ENCODE peak calls at places on chromosomes 4 and X, in seven cellular contexts. One of them, this sample, is unnamed.

GRCh38 chr4:112284662-112285411 is 867 bp downstream of the TIFA start:
- DNase-seq in IMR-90: peak; percentile 24
- DNase-seq in neuronal stem cell: no peak
- DNase-seq in trophoblast cell: peak; percentile 49
- DNase-seq in H9: no peak
- DNase-seq in mesenchymal stem cell: peak; percentile 46
- DNase-seq in H1: no peak
- DNase-seq in this sample: no peak

GRCh38 chr4:38170800-38171199 is 210.6 kb downstream of the PTTG2 start:
- DNase-seq in IMR-90: no peak
- DNase-seq in neuronal stem cell: no peak
- DNase-seq in trophoblast cell: peak; percentile 92
- DNase-seq in H9: no peak
- DNase-seq in mesenchymal stem cell: no peak
- DNase-seq in H1: no peak
- DNase-seq in this sample: peak; percentile 10

GRCh38 chr4:157217708-157218107 is 2.8 kb upstream of the GRIA2 start:
- DNase-seq in IMR-90: peak; percentile 13
- DNase-seq in neuronal stem cell: no peak
- DNase-seq in trophoblast cell: peak; percentile 58
- DNase-seq in H9: no peak
- DNase-seq in mesenchymal stem cell: peak; percentile 24
- DNase-seq in H1: no peak
- DNase-seq in this sample: peak; percentile 16

GRCh38 chr4:165663411-165663810 is 209.6 kb upstream of the TLL1 start:
- DNase-seq in IMR-90: no peak
- DNase-seq in neuronal stem cell: no peak
- DNase-seq in trophoblast cell: no peak
- DNase-seq in H9: no peak
- DNase-seq in mesenchymal stem cell: no peak
- DNase-seq in H1: no peak
- DNase-seq in this sample: no peak

GRCh38 chr4:13535708-13536361 is 8.5 kb downstream of the NKX3-2 start:
- DNase-seq in IMR-90: no peak
- DNase-seq in neuronal stem cell: no peak
- DNase-seq in trophoblast cell: no peak
- DNase-seq in H9: no peak
- DNase-seq in mesenchymal stem cell: no peak
- DNase-seq in H1: no peak
- DNase-seq in this sample: no peak

GRCh38 chrX:124524852-124525251 is 178.5 kb downstream of the SH2D1A start:
- DNase-seq in IMR-90: no peak
- DNase-seq in neuronal stem cell: no peak
- DNase-seq in trophoblast cell: no peak
- DNase-seq in H9: no peak
- DNase-seq in mesenchymal stem cell: no peak
- DNase-seq in H1: no peak
- DNase-seq in this sample: no peak

GRCh38 chr4:90198086-90198847 is 71.1 kb downstream of the CCSER1 start:
- DNase-seq in IMR-90: no peak
- DNase-seq in neuronal stem cell: no peak
- DNase-seq in trophoblast cell: peak; percentile 27
- DNase-seq in H9: peak; percentile 43
- DNase-seq in mesenchymal stem cell: no peak
- DNase-seq in H1: peak; percentile 25
- DNase-seq in this sample: peak; percentile 70

GRCh38 chr4:176709417-176709816 is 83.3 kb downstream of the VEGFC start:
- DNase-seq in IMR-90: no peak
- DNase-seq in neuronal stem cell: no peak
- DNase-seq in trophoblast cell: no peak
- DNase-seq in H9: no peak
- DNase-seq in mesenchymal stem cell: no peak
- DNase-seq in H1: no peak
- DNase-seq in this sample: no peak

GRCh38 chr4:159484861-159485260 is 382.0 kb downstream of the RAPGEF2 start:
- DNase-seq in IMR-90: no peak
- DNase-seq in neuronal stem cell: no peak
- DNase-seq in trophoblast cell: peak; percentile 95
- DNase-seq in H9: no peak
- DNase-seq in mesenchymal stem cell: no peak
- DNase-seq in H1: no peak
- DNase-seq in this sample: peak; percentile 28

GRCh38 chr4:70556856-70557255 is 35.2 kb upstream of the AMBN start:
- DNase-seq in IMR-90: peak; percentile 3
- DNase-seq in neuronal stem cell: no peak
- DNase-seq in trophoblast cell: peak; percentile 24
- DNase-seq in H9: no peak
- DNase-seq in mesenchymal stem cell: no peak
- DNase-seq in H1: no peak
- DNase-seq in this sample: no peak

GRCh38 chr4:11368701-11369115 is 60.0 kb downstream of the HS3ST1 start:
- DNase-seq in IMR-90: no peak
- DNase-seq in neuronal stem cell: no peak
- DNase-seq in trophoblast cell: no peak
- DNase-seq in H9: no peak
- DNase-seq in mesenchymal stem cell: no peak
- DNase-seq in H1: no peak
- DNase-seq in this sample: no peak

GRCh38 chr4:93764647-93765246 is 63.8 kb upstream of the ATOH1 start:
- DNase-seq in IMR-90: peak; percentile 44
- DNase-seq in neuronal stem cell: peak; percentile 45
- DNase-seq in trophoblast cell: peak; percentile 85
- DNase-seq in H9: no peak
- DNase-seq in mesenchymal stem cell: peak; percentile 48
- DNase-seq in H1: no peak
- DNase-seq in this sample: peak; percentile 46

GRCh38 chr4:16461362-16461761 is 235.1 kb upstream of the TAPT1 start:
- DNase-seq in IMR-90: no peak
- DNase-seq in neuronal stem cell: no peak
- DNase-seq in trophoblast cell: peak; percentile 12
- DNase-seq in H9: no peak
- DNase-seq in mesenchymal stem cell: peak; percentile 4
- DNase-seq in H1: no peak
- DNase-seq in this sample: no peak

GRCh38 chr4:173793937-173794510 is 264.0 kb upstream of the HAND2 start:
- DNase-seq in IMR-90: peak; percentile 78
- DNase-seq in neuronal stem cell: no peak
- DNase-seq in trophoblast cell: no peak
- DNase-seq in H9: no peak
- DNase-seq in mesenchymal stem cell: peak; percentile 81
- DNase-seq in H1: no peak
- DNase-seq in this sample: no peak

GRCh38 chr4:135192746-135193535 is 991.4 kb upstream of the PABPC4L start:
- DNase-seq in IMR-90: peak; percentile 7
- DNase-seq in neuronal stem cell: no peak
- DNase-seq in trophoblast cell: no peak
- DNase-seq in H9: no peak
- DNase-seq in mesenchymal stem cell: peak; percentile 8
- DNase-seq in H1: no peak
- DNase-seq in this sample: no peak

GRCh38 chrX:30653415-30654131 is at the start of gene GK:
- DNase-seq in IMR-90: peak; percentile 12
- DNase-seq in neuronal stem cell: peak; percentile 14
- DNase-seq in trophoblast cell: no peak
- DNase-seq in H9: peak; percentile 28
- DNase-seq in mesenchymal stem cell: peak; percentile 31
- DNase-seq in H1: no peak
- DNase-seq in this sample: no peak

GRCh38 chrX:18422325-18422724 is 3.1 kb upstream of the CDKL5 start:
- DNase-seq in IMR-90: peak; percentile 94
- DNase-seq in neuronal stem cell: no peak
- DNase-seq in trophoblast cell: peak; percentile 10
- DNase-seq in H9: no peak
- DNase-seq in mesenchymal stem cell: peak; percentile 88
- DNase-seq in H1: no peak
- DNase-seq in this sample: no peak

GRCh38 chr4:38566811-38567398 is 97.1 kb upstream of the KLF3 start:
- DNase-seq in IMR-90: no peak
- DNase-seq in neuronal stem cell: no peak
- DNase-seq in trophoblast cell: no peak
- DNase-seq in H9: no peak
- DNase-seq in mesenchymal stem cell: no peak
- DNase-seq in H1: no peak
- DNase-seq in this sample: no peak

GRCh38 chr4:38302910-38303309 is 342.7 kb downstream of the PTTG2 start:
- DNase-seq in IMR-90: no peak
- DNase-seq in neuronal stem cell: no peak
- DNase-seq in trophoblast cell: no peak
- DNase-seq in H9: no peak
- DNase-seq in mesenchymal stem cell: no peak
- DNase-seq in H1: no peak
- DNase-seq in this sample: no peak

GRCh38 chr4:157072002-157072401 is 3.9 kb upstream of the GLRB start:
- DNase-seq in IMR-90: peak; percentile 55
- DNase-seq in neuronal stem cell: no peak
- DNase-seq in trophoblast cell: no peak
- DNase-seq in H9: no peak
- DNase-seq in mesenchymal stem cell: peak; percentile 37
- DNase-seq in H1: no peak
- DNase-seq in this sample: no peak

GRCh38 chrX:134544614-134545255 is 84.8 kb downstream of the HPRT1 start:
- DNase-seq in IMR-90: no peak
- DNase-seq in neuronal stem cell: no peak
- DNase-seq in trophoblast cell: no peak
- DNase-seq in H9: peak; percentile 36
- DNase-seq in mesenchymal stem cell: no peak
- DNase-seq in H1: no peak
- DNase-seq in this sample: peak; percentile 39
- H3K9ac ChIP-seq in IMR-90: no peak overlapping the region
- H3K9ac ChIP-seq in neuronal stem cell: no peak overlapping the region
- H3K9ac ChIP-seq in trophoblast cell: peak overlapping the region; percentile 79
- H3K9ac ChIP-seq in H9: peak overlapping the region; percentile 73
- H3K9ac ChIP-seq in mesenchymal stem cell: peak overlapping the region; percentile 58
- H3K9ac ChIP-seq in H1: no peak overlapping the region
- H3K9ac ChIP-seq in this sample: peak overlapping the region; percentile 61

GRCh38 chrX:3440981-3441380 is 94.5 kb upstream of the MXRA5 start:
- DNase-seq in IMR-90: no peak
- DNase-seq in neuronal stem cell: no peak
- DNase-seq in trophoblast cell: no peak
- DNase-seq in H9: no peak
- DNase-seq in mesenchymal stem cell: no peak
- DNase-seq in H1: no peak
- DNase-seq in this sample: no peak

DNA sequence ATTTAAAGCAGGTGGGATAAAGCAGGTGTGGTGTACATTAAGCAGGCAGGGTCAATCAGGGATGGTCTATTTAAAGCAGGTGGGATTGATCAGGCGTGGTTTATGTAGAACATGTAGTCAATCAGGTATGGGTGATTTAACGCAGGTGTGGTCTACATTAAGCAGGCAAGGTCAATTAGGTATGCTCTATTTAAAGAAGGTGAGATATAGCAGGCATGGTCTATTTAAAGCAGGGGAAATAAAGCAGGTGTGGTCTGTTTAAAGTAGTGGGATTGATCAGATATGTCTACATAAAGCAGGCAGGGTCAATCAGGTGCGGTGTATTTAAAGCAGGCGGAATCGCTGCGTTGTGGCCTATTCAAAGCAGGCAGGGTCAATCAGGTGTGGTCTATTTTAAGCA is 88.6 kb upstream of the MXRA5 start:
- DNase-seq in IMR-90: no peak
- DNase-seq in neuronal stem cell: no peak
- DNase-seq in trophoblast cell: no peak
- DNase-seq in H9: no peak
- DNase-seq in mesenchymal stem cell: no peak
- DNase-seq in H1: no peak
- DNase-seq in this sample: no peak
- H4K8ac ChIP-seq in IMR-90: no peak overlapping the region
- H4K8ac ChIP-seq in neuronal stem cell: no peak overlapping the region
- H4K8ac ChIP-seq in trophoblast cell: no peak overlapping the region
- H4K8ac ChIP-seq in H9: no peak overlapping the region
- H4K8ac ChIP-seq in mesenchymal stem cell: no peak overlapping the region
- H4K8ac ChIP-seq in H1: no peak overlapping the region
- H4K8ac ChIP-seq in this sample: no peak overlapping the region

GRCh38 chr4:110636677-110637407 is 14.0 kb upstream of the PITX2 start:
- DNase-seq in IMR-90: peak; percentile 72
- DNase-seq in neuronal stem cell: peak; percentile 63
- DNase-seq in trophoblast cell: peak; percentile 19
- DNase-seq in H9: peak; percentile 81
- DNase-seq in mesenchymal stem cell: peak; percentile 83
- DNase-seq in H1: no peak
- DNase-seq in this sample: peak; percentile 92

GRCh38 chr4:110633358-110634319 is 10.8 kb upstream of the PITX2 start:
- DNase-seq in IMR-90: no peak
- DNase-seq in neuronal stem cell: peak; percentile 29
- DNase-seq in trophoblast cell: no peak
- DNase-seq in H9: peak; percentile 50
- DNase-seq in mesenchymal stem cell: peak; percentile 31
- DNase-seq in H1: no peak
- DNase-seq in this sample: peak; percentile 47

GRCh38 chr4:110636231-110636676 is 13.4 kb upstream of the PITX2 start:
- DNase-seq in IMR-90: no peak
- DNase-seq in neuronal stem cell: no peak
- DNase-seq in trophoblast cell: no peak
- DNase-seq in H9: no peak
- DNase-seq in mesenchymal stem cell: peak; percentile 17
- DNase-seq in H1: no peak
- DNase-seq in this sample: peak; percentile 76

GRCh38 chr4:110634320-110635154 is 11.7 kb upstream of the PITX2 start:
- DNase-seq in IMR-90: no peak
- DNase-seq in neuronal stem cell: peak; percentile 14
- DNase-seq in trophoblast cell: no peak
- DNase-seq in H9: no peak
- DNase-seq in mesenchymal stem cell: peak; percentile 22
- DNase-seq in H1: no peak
- DNase-seq in this sample: peak; percentile 40

DNA sequence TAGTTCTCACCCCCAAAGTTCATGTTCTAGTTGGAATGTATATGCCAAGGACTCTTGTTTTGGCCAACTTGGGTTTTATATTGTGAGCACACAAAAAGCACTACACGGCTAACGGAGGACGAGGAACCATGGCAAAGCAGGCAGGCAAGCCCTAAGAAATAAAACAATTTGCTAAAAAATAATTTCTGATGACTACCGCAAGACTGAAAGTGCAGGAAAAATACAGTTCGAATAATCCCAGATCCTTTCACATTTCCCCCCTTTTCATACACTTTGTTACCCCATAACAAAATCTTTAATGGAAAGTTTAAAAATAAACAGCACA is 12.2 kb upstream of the PITX2 start:
- DNase-seq in IMR-90: no peak
- DNase-seq in neuronal stem cell: no peak
- DNase-seq in trophoblast cell: no peak
- DNase-seq in H9: no peak
- DNase-seq in mesenchymal stem cell: no peak
- DNase-seq in H1: no peak
- DNase-seq in this sample: no peak
- H3K9ac ChIP-seq in IMR-90: no peak overlapping the region
- H3K9ac ChIP-seq in neuronal stem cell: no peak overlapping the region
- H3K9ac ChIP-seq in trophoblast cell: no peak overlapping the region
- H3K9ac ChIP-seq in H9: no peak overlapping the region
- H3K9ac ChIP-seq in mesenchymal stem cell: no peak overlapping the region
- H3K9ac ChIP-seq in H1: no peak overlapping the region
- H3K9ac ChIP-seq in this sample: no peak overlapping the region

DNA sequence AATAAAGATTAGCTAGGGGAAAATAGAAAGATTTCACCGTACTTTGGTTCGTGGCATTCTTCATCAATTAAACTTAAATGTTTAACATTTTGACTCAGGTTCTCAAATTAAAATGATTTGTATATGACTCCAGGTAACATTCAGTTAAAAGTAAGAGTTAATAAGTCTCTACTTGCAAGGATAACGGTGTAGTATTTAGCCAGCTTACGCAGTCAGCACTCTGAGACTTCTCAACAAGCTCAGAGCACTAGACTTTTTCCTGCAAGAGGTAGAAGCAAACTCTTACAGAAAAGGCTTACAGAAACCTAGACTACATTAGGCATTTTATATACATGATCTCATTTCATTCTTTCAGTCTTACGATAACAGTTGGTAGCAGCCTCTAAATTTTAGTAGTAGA is 96.4 kb upstream of the PPARGC1A start:
- DNase-seq in IMR-90: no peak
- DNase-seq in neuronal stem cell: no peak
- DNase-seq in trophoblast cell: no peak
- DNase-seq in H9: no peak
- DNase-seq in mesenchymal stem cell: no peak
- DNase-seq in H1: no peak
- DNase-seq in this sample: no peak
- H4K8ac ChIP-seq in IMR-90: no peak overlapping the region
- H4K8ac ChIP-seq in neuronal stem cell: no peak overlapping the region
- H4K8ac ChIP-seq in trophoblast cell: no peak overlapping the region
- H4K8ac ChIP-seq in H9: no peak overlapping the region
- H4K8ac ChIP-seq in mesenchymal stem cell: no peak overlapping the region
- H4K8ac ChIP-seq in H1: no peak overlapping the region
- H4K8ac ChIP-seq in this sample: no peak overlapping the region